ENCODE peak calls at places on chromosomes 11 and 22, in seven cellular contexts. R, D, N, Q, B, I and C are unnamed samples.

GRCh38 chr11:75063732-75064314 is 32.9 kb downstream of the OR2AT4 start:
- DNase-seq in Q (no peak), B (no peak), N (no peak), D (no peak), I (no peak), R (no peak), C (no peak)

GRCh38 chr11:14499178-14499559 is 442 bp downstream of the COPB1 start:
- DNase-seq in Q (no peak), R (peak; percentile 53), B (peak; percentile 57), D (peak; percentile 19), N (peak; percentile 6), I (peak; percentile 35), C (peak; percentile 29)

GRCh38 chr11:41056892-41057569 is 402.4 kb downstream of the LRRC4C start:
- DNase-seq in N (no peak), R (no peak), D (no peak), Q (no peak), I (no peak), B (no peak), C (no peak)

GRCh38 chr11:116703421-116703820 is 69.4 kb downstream of the BUD13 start:
- DNase-seq in N (no peak), B (peak; percentile 65), I (peak; percentile 48), R (no peak), D (no peak), Q (no peak), C (peak; percentile 45)

GRCh38 chr11:34185926-34186841 is 80.8 kb downstream of the NAT10 start:
- DNase-seq in Q (no peak), B (no peak), I (no peak), N (no peak), R (no peak), D (no peak), C (peak; percentile 21)

GRCh38 chr11:74057251-74058151 is 48.6 kb upstream of the UCP3 start:
- DNase-seq in N (peak; percentile 49), D (no peak), B (no peak), Q (no peak), I (no peak), R (no peak), C (no peak)

GRCh38 chr22:40512426-40513136 is 123.9 kb downstream of the MRTFA start:
- DNase-seq in I (no peak), Q (peak; percentile 81), D (peak; percentile 92), R (no peak), N (peak; percentile 96), B (no peak), C (no peak)

GRCh38 chr11:67500818-67501584 is 4.2 kb downstream of the PITPNM1 start:
- DNase-seq in I (no peak), R (no peak), D (no peak), B (no peak), N (no peak), Q (no peak), C (no peak)

GRCh38 chr11:33039274-33040126 is at the start of gene TCP11L1:
- DNase-seq in B (peak; percentile 87), D (peak; percentile 96), Q (peak; percentile 94), N (peak; percentile 96), R (peak; percentile 93), I (peak; percentile 95), C (peak; percentile 85)

GRCh38 chr11:120555433-120555773 is 43.9 kb downstream of the GRIK4 start:
- DNase-seq in I (no peak), N (no peak), B (no peak), Q (no peak), R (no peak), D (no peak), C (no peak)

GRCh38 chr11:17924713-17925112 is 88.1 kb downstream of the SERGEF start:
- DNase-seq in R (no peak), Q (no peak), I (no peak), D (no peak), B (no peak), N (no peak), C (no peak)

GRCh38 chr11:11985016-11985715 is 23.3 kb downstream of the DKK3 start:
- DNase-seq in N (peak; percentile 48), D (no peak), Q (peak; percentile 64), I (no peak), B (no peak), R (no peak), C (no peak)

GRCh38 chr22:48494256-48494967 is 1333.3 kb downstream of the BRD1 start:
- DNase-seq in Q (no peak), N (no peak), B (no peak), D (no peak), R (no peak), I (no peak), C (no peak)

GRCh38 chr22:40348025-40348658 is 1.8 kb downstream of the ADSL start:
- DNase-seq in Q (no peak), I (peak; percentile 59), N (peak; percentile 60), R (peak; percentile 63), D (peak; percentile 57), B (peak; percentile 35), C (peak; percentile 14)

GRCh38 chr11:43920598-43921419 is 21.6 kb upstream of the C11orf96 start:
- DNase-seq in D (peak; percentile 97), B (no peak), I (no peak), N (peak; percentile 99), R (peak; percentile 46), Q (peak; percentile 93), C (no peak)

GRCh38 chr11:134541355-134541754 is 129.3 kb upstream of the B3GAT1 start:
- DNase-seq in R (no peak), B (no peak), N (no peak), D (no peak), Q (peak; percentile 54), I (no peak), C (no peak)

GRCh38 chr22:37892566-37893338 is 13.3 kb upstream of the MICALL1 start:
- DNase-seq in D (no peak), B (no peak), I (no peak), Q (no peak), N (no peak), R (no peak), C (no peak)

GRCh38 chr22:37893583-37893983 is 12.5 kb upstream of the MICALL1 start:
- DNase-seq in I (no peak), N (no peak), Q (no peak), B (no peak), R (no peak), D (no peak), C (no peak)

GRCh38 chr22:37884420-37884819 is 21.7 kb upstream of the MICALL1 start:
- DNase-seq in Q (no peak), N (no peak), B (no peak), D (no peak), I (no peak), R (no peak), C (no peak)

GRCh38 chr22:37891926-37892325 is 14.2 kb upstream of the MICALL1 start:
- DNase-seq in B (no peak), N (no peak), I (no peak), Q (no peak), D (no peak), R (no peak), C (no peak)

DNA sequence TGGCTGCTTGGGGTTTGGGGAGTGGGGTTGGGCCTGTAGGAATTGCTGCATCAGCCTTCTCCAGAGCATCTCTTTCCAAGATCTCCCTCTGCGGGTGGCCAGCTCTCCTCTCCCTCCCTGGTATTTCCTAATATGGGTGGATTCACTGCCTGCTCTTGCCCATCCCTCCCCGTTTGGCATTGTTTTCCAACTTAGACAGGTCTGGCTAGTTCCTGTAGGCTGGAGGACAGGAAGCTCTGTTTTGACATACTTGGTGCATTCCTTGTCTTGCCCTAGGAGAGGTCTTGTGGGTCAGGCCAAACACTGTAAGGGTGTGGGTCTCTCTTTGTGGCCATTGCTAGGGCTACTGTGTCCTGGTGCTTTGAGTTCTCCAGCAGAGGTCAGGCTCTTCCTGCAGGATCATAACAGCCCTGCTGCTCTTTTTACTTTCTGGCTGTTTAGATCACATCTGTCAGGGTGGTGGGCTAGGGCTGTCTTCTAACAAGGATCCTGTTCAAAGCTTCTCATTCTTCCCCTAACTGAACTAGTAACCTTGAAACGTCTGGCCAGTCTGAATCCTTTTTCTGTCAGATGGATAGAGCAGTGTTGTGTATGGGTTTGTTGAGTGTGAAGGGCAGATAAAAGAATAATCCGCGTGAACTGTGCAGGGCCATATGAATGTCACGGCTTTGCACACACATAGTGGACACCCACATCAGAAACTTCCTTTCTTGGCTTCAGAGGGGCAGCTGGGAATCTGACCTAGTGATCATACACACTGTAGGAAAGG is 18.3 kb upstream of the MICALL1 start:
- DNase-seq in D (peak; percentile 36), N (peak; percentile 84), R (no peak), Q (no peak), I (peak; percentile 53), B (no peak), C (no peak)
- TF ChIP-seq CTCF in D (peak; percentile 20), N (peak; percentile 75), R (no peak), Q (no peak), I (peak; percentile 78), B (peak; percentile 13), C (peak; percentile 61)

DNA sequence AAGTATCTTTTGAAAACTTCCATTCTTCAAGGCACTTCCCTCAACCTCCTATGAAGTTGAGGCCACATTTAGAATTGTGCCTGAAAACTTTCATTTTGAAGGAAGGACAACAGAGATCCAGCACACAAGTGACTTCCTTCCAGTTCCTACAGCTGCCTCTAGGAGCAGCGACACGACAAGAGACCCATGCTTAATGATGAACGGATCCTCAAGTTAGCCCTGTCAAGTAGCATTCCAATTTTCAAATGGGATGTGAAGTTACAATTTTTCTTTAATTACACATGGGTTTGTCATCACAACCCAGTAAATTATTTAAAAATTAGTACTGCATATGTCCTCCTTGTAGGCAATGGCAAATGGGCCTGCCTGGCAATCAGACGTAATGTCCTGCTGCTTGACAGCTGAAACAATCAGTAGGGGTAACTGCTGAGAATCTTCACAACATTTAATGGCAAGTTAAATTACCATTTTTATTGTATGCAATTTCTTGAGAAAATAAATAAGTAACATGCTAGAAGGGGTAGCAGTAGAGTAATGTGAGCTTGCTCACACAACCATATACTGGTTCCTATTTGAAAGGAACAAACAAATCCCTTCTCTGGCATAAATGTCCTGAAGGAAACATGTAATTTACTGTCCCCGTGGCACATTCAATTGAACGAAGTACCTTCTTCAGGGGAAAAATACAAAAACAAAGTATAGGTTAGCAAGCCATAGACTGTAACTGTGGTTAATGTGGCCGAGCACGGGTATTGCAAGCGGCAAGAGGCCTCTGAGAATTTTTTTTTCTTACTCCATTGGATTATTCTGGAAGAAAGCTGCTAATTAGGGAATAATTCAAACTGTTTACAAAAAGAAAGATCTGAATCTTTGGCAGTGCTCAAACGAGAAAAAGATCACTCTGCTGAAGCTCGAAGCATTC is 288.3 kb downstream of the CADM1 start:
- DNase-seq in Q (no peak), D (peak; percentile 24), I (no peak), R (no peak), N (no peak), B (no peak), C (no peak)
- TF ChIP-seq CTCF in Q (no peak), D (no peak), I (no peak), R (no peak), N (peak; percentile 50), B (peak; percentile 38), C (peak; percentile 63)

DNA sequence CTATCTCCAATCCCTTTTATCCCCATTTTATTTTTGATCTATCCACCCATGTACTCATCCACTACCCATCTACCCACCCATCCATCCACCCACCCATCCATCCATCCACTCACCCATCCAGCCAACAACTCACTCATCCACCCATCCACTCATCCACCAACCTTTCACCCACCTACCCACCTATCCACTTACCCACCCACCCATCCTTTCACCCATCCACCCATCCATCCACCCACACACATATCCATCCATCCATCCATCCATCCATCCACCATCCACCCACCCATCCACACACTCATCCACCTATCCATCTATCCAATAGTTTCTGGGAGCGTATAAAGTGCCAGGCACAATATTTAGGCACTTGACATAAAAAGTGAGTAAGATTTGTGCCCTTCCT is 39.2 kb upstream of the NFAM1 start:
- DNase-seq in Q (no peak), R (no peak), I (no peak), B (no peak), N (no peak), D (no peak), C (no peak)
- TF ChIP-seq CTCF in Q (no peak), R (no peak), I (no peak), B (no peak), N (no peak), D (no peak), C (no peak)

GRCh38 chr11:123166095-123166559 is 28.9 kb downstream of the CLMP start:
- DNase-seq in D (peak; percentile 32), I (peak; percentile 68), R (peak; percentile 58), N (peak; percentile 77), Q (no peak), B (peak; percentile 70), C (peak; percentile 47)
- TF ChIP-seq CTCF in D (peak; percentile 31), I (peak; percentile 94), R (peak; percentile 42), N (peak; percentile 81), Q (no peak), B (peak; percentile 67), C (peak; percentile 58)